ENCODE peak calls at places on chromosomes 12 and 14, in eight cellular contexts. E is neural progenitor cell, A is hepatocyte, R is A549, X is GM23338, S is neuronal stem cell, N is GM23248, O is HCT116. U is an unnamed sample.

GRCh38 chr14:103625361-103626095 is 3.5 kb upstream of the KLC1 start:
- DNase-seq in E (no peak), A (no peak), R (no peak), X (no peak), S (no peak), N (no peak), O (no peak), U (no peak)

GRCh38 chr14:94569381-94570001 is 8.2 kb downstream of the SERPINA4 start:
- DNase-seq in E (no peak), A (no peak), R (no peak), X (no peak), S (no peak), N (no peak), O (no peak), U (no peak)

GRCh38 chr12:90337018-90337417 is 618.0 kb downstream of the CCER1 start:
- DNase-seq in E (no peak), A (no peak), R (no peak), X (no peak), S (no peak), N (no peak), O (no peak), U (no peak)

GRCh38 chr12:40078201-40078730 is 27.6 kb downstream of the SLC2A13 start:
- DNase-seq in E (no peak), A (no peak), R (no peak), X (no peak), S (no peak), N (peak), O (no peak), U (no peak)

GRCh38 chr12:96365604-96366230 is 34.5 kb downstream of the CDK17 start:
- DNase-seq in E (no peak), A (no peak), R (no peak), X (no peak), S (no peak), N (peak), O (no peak), U (no peak)

GRCh38 chr14:79703209-79703608 is 508.1 kb downstream of the DIO2 start:
- DNase-seq in E (no peak), A (no peak), R (no peak), X (no peak), S (no peak), N (no peak), O (no peak), U (no peak)

GRCh38 chr12:71556881-71557280 is 106.8 kb downstream of the ZFC3H1 start:
- DNase-seq in E (peak), A (peak), R (peak), X (peak), S (no peak), N (peak), O (peak), U (peak)

GRCh38 chr12:41034686-41035085 is 153.4 kb upstream of the PDZRN4 start:
- DNase-seq in E (no peak), A (no peak), R (no peak), X (no peak), S (no peak), N (no peak), O (no peak), U (no peak)

GRCh38 chr14:21913759-21914158 is 240.1 kb upstream of the OR4E1 start:
- DNase-seq in E (peak), A (peak), R (peak), X (peak), S (peak), N (peak), O (peak), U (peak)

GRCh38 chr12:68529466-68529865 is 81.2 kb upstream of the RAP1B start:
- DNase-seq in E (no peak), A (no peak), R (no peak), X (no peak), S (no peak), N (peak), O (no peak), U (no peak)

GRCh38 chr12:14191612-14192011 is 173.9 kb upstream of the ATF7IP start:
- DNase-seq in E (no peak), A (no peak), R (no peak), X (no peak), S (no peak), N (no peak), O (no peak), U (no peak)

GRCh38 chr14:102579696-102580551 is 12.5 kb upstream of the RCOR1 start:
- DNase-seq in E (no peak), A (peak), R (no peak), X (no peak), S (no peak), N (peak), O (no peak), U (no peak)

GRCh38 chr12:116813271-116814041 is 67.8 kb downstream of the HRK start:
- DNase-seq in E (no peak), A (no peak), R (no peak), X (no peak), S (no peak), N (no peak), O (peak), U (no peak)

GRCh38 chr14:95127531-95127911 is 29.8 kb downstream of the DICER1 start:
- DNase-seq in E (no peak), A (no peak), R (no peak), X (no peak), S (no peak), N (no peak), O (no peak), U (no peak)

GRCh38 chr12:106138646-106139421 is at the start of gene NUAK1:
- DNase-seq in E (peak), A (peak), R (peak), X (peak), S (peak), N (peak), O (no peak), U (peak)

GRCh38 chr12:19273482-19274330 is 144.2 kb downstream of the PLEKHA5 start:
- DNase-seq in E (no peak), A (peak), R (peak), X (no peak), S (no peak), N (peak), O (peak), U (no peak)

GRCh38 chr14:55133416-55133815 is 4.4 kb downstream of the LGALS3 start:
- DNase-seq in E (peak), A (peak), R (no peak), X (peak), S (no peak), N (peak), O (peak), U (no peak)

GRCh38 chr12:122352394-122352793 is 70.1 kb downstream of the CLIP1 start:
- DNase-seq in E (no peak), A (no peak), R (no peak), X (no peak), S (no peak), N (no peak), O (no peak), U (no peak)

GRCh38 chr12:18375131-18375530 is 113.8 kb downstream of the PIK3C2G start:
- DNase-seq in E (no peak), A (no peak), R (no peak), X (no peak), S (no peak), N (peak), O (no peak), U (no peak)

GRCh38 chr12:28611115-28611435 is 420.8 kb downstream of the CCDC91 start:
- DNase-seq in E (no peak), A (peak), R (no peak), X (no peak), S (no peak), N (peak), O (peak), U (no peak)

GRCh38 chr12:54701940-54702592 is 53.9 kb upstream of the DCD start:
- DNase-seq in E (peak), A (peak), R (peak), X (peak), S (peak), N (peak), O (peak), U (no peak)

GRCh38 chr12:116559330-116560080 is at the start of gene MAP1LC3B2:
- DNase-seq in E (peak), A (peak), R (no peak), X (peak), S (no peak), N (peak), O (peak), U (peak)

GRCh38 chr12:130070017-130070653 is 92.1 kb upstream of the FZD10 start:
- DNase-seq in E (no peak), A (no peak), R (no peak), X (no peak), S (no peak), N (no peak), O (no peak), U (no peak)

GRCh38 chr14:99676657-99677056 is 7.4 kb upstream of the CYP46A1 start:
- DNase-seq in E (no peak), A (no peak), R (no peak), X (no peak), S (no peak), N (no peak), O (no peak), U (no peak)

DNA sequence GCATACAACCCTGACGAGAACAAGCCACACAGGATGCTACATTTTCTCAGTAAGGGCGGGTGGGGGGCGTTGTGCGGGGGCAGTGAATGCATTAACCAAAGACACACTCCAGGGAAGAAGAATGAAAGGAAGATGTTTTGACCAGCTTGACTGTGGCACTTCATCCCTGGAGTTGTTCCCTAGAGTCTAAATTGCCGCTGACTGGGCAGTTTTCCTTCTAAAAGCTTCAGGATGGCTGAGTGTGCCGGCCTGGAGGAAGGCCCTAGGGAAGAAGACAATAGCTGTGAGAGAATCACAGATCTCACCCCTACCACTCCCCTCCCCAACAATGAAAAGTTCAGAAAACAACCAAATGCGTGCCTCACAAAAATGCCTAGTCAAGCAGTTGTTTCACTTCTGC is 67.2 kb downstream of the NKX2-1 start:
- DNase-seq in E (peak), A (no peak), R (no peak), X (no peak), S (no peak), N (no peak), O (no peak), U (no peak)
- H3K4me2 ChIP-seq in E (peak), A (no peak), R (no peak), X (no peak), S (no peak), N (no peak), O (no peak), U (no peak)

GRCh38 chr14:91349481-91350074 is 68.0 kb downstream of the CCDC88C start:
- DNase-seq in E (no peak), A (no peak), R (no peak), X (no peak), S (no peak), N (no peak), O (no peak), U (no peak)
- H3K4me2 ChIP-seq in E (no peak), A (no peak), R (no peak), X (no peak), S (no peak), N (no peak), O (no peak), U (no peak)

GRCh38 chr12:88833641-88834116 is 253.4 kb upstream of the KITLG start:
- DNase-seq in E (no peak), A (no peak), R (no peak), X (no peak), S (no peak), N (peak), O (no peak), U (no peak)
- H3K4me2 ChIP-seq in E (no peak), A (no peak), R (no peak), X (no peak), S (no peak), N (no peak), O (no peak), U (no peak)

DNA sequence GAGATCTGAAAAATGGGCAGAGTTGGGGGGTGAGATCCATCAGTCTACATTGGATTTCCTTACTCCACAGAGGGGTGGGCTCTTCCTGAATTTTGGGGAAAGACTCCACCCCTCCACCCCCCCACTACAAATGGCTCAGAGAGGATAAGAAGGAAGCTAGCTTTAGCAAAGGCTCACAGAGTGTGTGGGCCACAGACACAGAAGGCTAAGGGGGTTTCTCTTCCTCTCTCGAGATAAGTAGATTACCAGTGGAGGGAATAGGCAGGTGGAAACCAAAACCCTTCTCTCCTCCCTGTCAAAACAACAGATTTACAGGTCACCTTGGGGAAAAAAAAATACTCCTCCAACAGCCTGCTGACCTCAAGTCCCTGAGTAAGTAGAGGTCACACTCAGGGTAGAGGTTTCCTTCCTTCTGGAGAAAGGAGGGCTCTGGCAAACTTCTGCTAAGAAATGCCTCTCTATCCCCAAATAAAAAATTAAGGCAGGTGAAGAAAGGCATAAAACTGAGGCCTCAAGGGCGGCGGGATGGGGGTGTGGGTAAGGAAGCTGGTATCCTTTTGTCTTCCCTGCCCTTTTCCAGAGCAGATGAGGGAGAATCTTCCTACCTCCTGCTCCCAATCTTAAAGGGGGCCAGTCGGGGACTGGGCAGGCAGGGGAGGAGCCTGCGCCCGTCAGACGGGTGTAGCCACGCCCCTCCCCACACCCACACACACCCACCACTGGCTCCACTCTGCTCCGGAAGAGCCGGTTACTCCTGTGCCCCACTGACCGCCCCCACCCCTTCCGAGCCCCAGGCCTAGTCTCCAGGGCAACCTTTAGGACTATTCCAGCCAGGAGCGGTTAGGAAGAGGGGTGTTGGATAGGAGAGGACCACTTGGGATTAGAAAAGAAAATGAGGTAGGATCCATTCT is 1.9 kb upstream of the BAZ2A start:
- DNase-seq in E (peak), A (peak), R (peak), X (peak), S (no peak), N (peak), O (no peak), U (peak)
- H3K4me2 ChIP-seq in E (peak), A (peak), R (peak), X (peak), S (peak), N (peak), O (peak), U (peak)

DNA sequence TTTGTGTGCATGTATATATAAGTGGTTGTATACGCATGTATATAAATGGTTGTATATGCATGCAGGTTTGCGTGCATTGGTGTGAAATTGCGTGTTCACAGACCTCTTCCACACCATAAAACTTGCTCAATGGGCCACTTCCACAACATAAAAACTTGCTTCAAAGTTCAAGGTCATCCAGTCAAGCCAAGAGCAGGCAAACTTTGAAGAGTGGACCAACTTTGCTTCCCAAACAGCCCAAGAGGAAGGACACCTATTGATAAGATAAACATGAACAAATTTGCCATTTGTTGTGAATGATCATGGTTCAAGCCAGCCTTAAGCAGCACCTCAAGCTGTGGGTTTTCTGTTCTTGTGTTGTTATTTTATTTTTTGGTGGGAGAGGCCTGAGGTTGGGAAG is 25.2 kb upstream of the PPP1CC start:
- DNase-seq in E (no peak), A (no peak), R (no peak), X (no peak), S (no peak), N (no peak), O (no peak), U (no peak)
- H3K4me2 ChIP-seq in E (no peak), A (no peak), R (no peak), X (no peak), S (no peak), N (no peak), O (no peak), U (no peak)

U was measured in H9.